ENCODE peak calls at places on chromosomes 11 and 22, in six cellular contexts. D is activated effector memory CD4-positive, alpha-beta T cell treated with Interleukin-2 at 50 U/mL for 16 hours; F is NCI-H1092; O is posterior vena cava; H is fibroblast of villous mesenchyme; A is activated T-helper 1 cell treated with anti-CD3 and anti-CD28 coated beads, Interleukin-12 subunit alpha, Interleukin-12 subunit beta, Interleukin-2, Interleukin-4 antibody, amounts not matched to agents 30 ng/mL and 10 ng/mL and 1 ng/mL, durations not matched to agents 14 hours and 24 hours and 36 hours. W is an unnamed sample.

GRCh38 chr22:38881464-38881871 is 9.5 kb upstream of the CBX6 start:
- DNase-seq in D (no peak), F (no peak), O (no peak), H (peak), A (no peak), W (no peak)

GRCh38 chr11:10943968-10944367 is 86.1 kb upstream of the ZBED5 start:
- DNase-seq in D (no peak), F (no peak), O (no peak), H (peak), A (no peak), W (no peak)

GRCh38 chr22:17912942-17913704 is 111.2 kb downstream of the MICAL3 start:
- DNase-seq in D (no peak), F (no peak), O (no peak), H (no peak), A (no peak), W (no peak)

GRCh38 chr11:33248416-33248957 is 8.7 kb upstream of the HIPK3 start:
- DNase-seq in D (no peak), F (no peak), O (no peak), H (peak), A (no peak), W (no peak)

GRCh38 chr22:44351685-44352377 is 39.1 kb upstream of the SHISAL1 start:
- DNase-seq in D (no peak), F (no peak), O (no peak), H (peak), A (no peak), W (no peak)

GRCh38 chr11:115959098-115959497 is 454.9 kb upstream of the CADM1 start:
- DNase-seq in D (no peak), F (peak), O (no peak), H (no peak), A (no peak), W (no peak)

GRCh38 chr11:95788921-95789505 is 569 bp downstream of the FAM76B start:
- DNase-seq in D (no peak), F (peak), O (no peak), H (peak), A (peak), W (no peak)

GRCh38 chr11:27462543-27462942 is 10.0 kb downstream of the LGR4 start:
- DNase-seq in D (no peak), F (no peak), O (no peak), H (no peak), A (no peak), W (no peak)

GRCh38 chr22:35739642-35740041 is 22.0 kb downstream of the APOL5 start:
- DNase-seq in D (no peak), F (no peak), O (no peak), H (no peak), A (no peak), W (no peak)

W was measured in activated B cell treated with CpG ODN at 0.5 μM for 24 hours.